ENCODE peak calls at places on chromosomes 16 and 17, in eight cellular contexts. Q is transverse colon, Z is A549, E is HCT116, P is IMR-90, F is endothelial cell of umbilical vein, X is tibial nerve, V is uterus. S is an unnamed sample.

GRCh38 chr16:23905027-23905426 is 69.2 kb downstream of the PRKCB start:
- DNase-seq in Q (peak; percentile 21), Z (peak; percentile 15), E (no peak), P (peak; percentile 70), F (peak; percentile 36), X (no peak), V (peak; percentile 30), S (no peak)

GRCh38 chr16:15770512-15770911 is 86.3 kb downstream of the MYH11 start:
- DNase-seq in Q (no peak), Z (no peak), E (no peak), P (peak; percentile 77), F (peak; percentile 53), X (no peak), V (no peak), S (no peak)

GRCh38 chr17:43211480-43212402 is at the start of gene TMEM106A:
- DNase-seq in Q (peak; percentile 82), Z (peak; percentile 97), E (peak; percentile 43), P (peak; percentile 85), F (peak; percentile 87), X (peak; percentile 51), V (peak; percentile 83), S (no peak)

GRCh38 chr17:59329558-59330313 is 1.7 kb upstream of the YPEL2 start:
- DNase-seq in Q (peak; percentile 66), Z (peak; percentile 83), E (peak; percentile 62), P (peak; percentile 75), F (peak; percentile 96), X (no peak), V (peak; percentile 60), S (no peak)

GRCh38 chr16:3880623-3881498 is at the start of gene CREBBP:
- DNase-seq in Q (peak; percentile 89), Z (peak; percentile 38), E (peak; percentile 63), P (peak; percentile 80), F (peak; percentile 87), X (peak; percentile 82), V (peak; percentile 88), S (no peak)

GRCh38 chr16:31471875-31472558 is at the start of gene TGFB1I1:
- DNase-seq in Q (peak; percentile 68), Z (peak; percentile 56), E (no peak), P (peak; percentile 80), F (peak; percentile 61), X (peak; percentile 44), V (peak; percentile 90), S (no peak)

GRCh38 chr17:13594310-13594709 is 7.4 kb downstream of the HS3ST3A1 start:
- DNase-seq in Q (no peak), Z (no peak), E (no peak), P (no peak), F (no peak), X (no peak), V (no peak), S (no peak)

GRCh38 chr17:81821603-81822311 is 11.3 kb downstream of the MCRIP1 start:
- DNase-seq in Q (peak; percentile 95), Z (peak; percentile 93), E (peak; percentile 40), P (peak; percentile 29), F (peak; percentile 63), X (peak; percentile 37), V (peak; percentile 55), S (no peak)

GRCh38 chr17:73175962-73176565 is 11.3 kb downstream of the SSTR2 start:
- DNase-seq in Q (no peak), Z (no peak), E (no peak), P (no peak), F (no peak), X (no peak), V (no peak), S (no peak)

GRCh38 chr17:36135465-36135864 is 31.8 kb downstream of the CCL4 start:
- DNase-seq in Q (no peak), Z (no peak), E (no peak), P (no peak), F (no peak), X (no peak), V (no peak), S (no peak)

GRCh38 chr17:58666858-58667267 is 25.0 kb downstream of the TEX14 start:
- DNase-seq in Q (peak; percentile 85), Z (peak; percentile 72), E (peak; percentile 81), P (peak; percentile 79), F (peak; percentile 76), X (peak; percentile 41), V (peak; percentile 48), S (no peak)

GRCh38 chr17:34163681-34164080 is 91.4 kb upstream of the CCL2 start:
- DNase-seq in Q (no peak), Z (peak; percentile 23), E (no peak), P (peak; percentile 16), F (no peak), X (no peak), V (no peak), S (peak; percentile 52)

GRCh38 chr16:4767872-4768548 is 1.0 kb upstream of the ZNF500 start:
- DNase-seq in Q (peak; percentile 40), Z (no peak), E (peak; percentile 8), P (peak; percentile 13), F (no peak), X (no peak), V (peak; percentile 39), S (no peak)

GRCh38 chr16:85959686-85960085 is 60.7 kb downstream of the IRF8 start:
- DNase-seq in Q (peak; percentile 74), Z (no peak), E (no peak), P (no peak), F (no peak), X (no peak), V (no peak), S (no peak)

GRCh38 chr16:3007059-3007956 is 5.4 kb upstream of the CLDN9 start:
- DNase-seq in Q (peak; percentile 79), Z (no peak), E (no peak), P (no peak), F (no peak), X (no peak), V (no peak), S (no peak)

GRCh38 chr16:80731915-80732314 is 72.5 kb downstream of the CDYL2 start:
- DNase-seq in Q (no peak), Z (no peak), E (no peak), P (no peak), F (no peak), X (no peak), V (no peak), S (no peak)

GRCh38 chr17:11514981-11515680 is 83.1 kb upstream of the DNAH9 start:
- DNase-seq in Q (no peak), Z (no peak), E (no peak), P (no peak), F (no peak), X (no peak), V (no peak), S (no peak)

GRCh38 chr17:258906-259305 is 77.5 kb upstream of the DOC2B start:
- DNase-seq in Q (no peak), Z (no peak), E (no peak), P (no peak), F (no peak), X (no peak), V (no peak), S (no peak)

GRCh38 chr17:39164675-39165143 is 1.3 kb downstream of the ARL5C start:
- DNase-seq in Q (peak; percentile 88), Z (peak; percentile 99), E (peak; percentile 69), P (peak; percentile 89), F (peak; percentile 86), X (peak; percentile 78), V (peak; percentile 85), S (no peak)

GRCh38 chr17:65514541-65514940 is 46.9 kb downstream of the AXIN2 start:
- DNase-seq in Q (no peak), Z (no peak), E (no peak), P (peak; percentile 14), F (no peak), X (no peak), V (no peak), S (no peak)

GRCh38 chr17:74598346-74599022 is 6.4 kb upstream of the CD300LD start:
- DNase-seq in Q (no peak), Z (no peak), E (no peak), P (no peak), F (no peak), X (no peak), V (no peak), S (no peak)
- TF ChIP-seq POLR2A in Q (no peak), Z (no peak), E (no peak), P (no peak), F (no peak), X (no peak), V (no peak), S (no peak)

GRCh38 chr16:75526032-75526790 is 9.7 kb downstream of the CHST5 start:
- DNase-seq in Q (no peak), Z (no peak), E (no peak), P (no peak), F (no peak), X (no peak), V (no peak), S (no peak)
- H3K4me3 ChIP-seq in Q (no peak overlapping the region), Z (no peak overlapping the region), E (no peak overlapping the region), P (no peak overlapping the region), F (no peak overlapping the region), X (no peak overlapping the region), V (no peak overlapping the region), S (no peak overlapping the region)

GRCh38 chr17:45020354-45021138 is 30.9 kb downstream of the DCAKD start:
- DNase-seq in Q (peak; percentile 34), Z (no peak), E (no peak), P (peak; percentile 22), F (peak; percentile 64), X (peak; percentile 32), V (peak; percentile 30), S (no peak)

GRCh38 chr17:45019177-45019711 is 32.2 kb downstream of the DCAKD start:
- DNase-seq in Q (peak; percentile 51), Z (peak; percentile 71), E (no peak), P (peak; percentile 34), F (peak; percentile 26), X (no peak), V (peak; percentile 60), S (no peak)

GRCh38 chr17:45022288-45022648 is 29.2 kb downstream of the DCAKD start:
- DNase-seq in Q (no peak), Z (no peak), E (no peak), P (no peak), F (no peak), X (no peak), V (no peak), S (no peak)

GRCh38 chr17:45022655-45023339 is 28.6 kb downstream of the DCAKD start:
- DNase-seq in Q (no peak), Z (no peak), E (no peak), P (no peak), F (no peak), X (no peak), V (no peak), S (no peak)

DNA sequence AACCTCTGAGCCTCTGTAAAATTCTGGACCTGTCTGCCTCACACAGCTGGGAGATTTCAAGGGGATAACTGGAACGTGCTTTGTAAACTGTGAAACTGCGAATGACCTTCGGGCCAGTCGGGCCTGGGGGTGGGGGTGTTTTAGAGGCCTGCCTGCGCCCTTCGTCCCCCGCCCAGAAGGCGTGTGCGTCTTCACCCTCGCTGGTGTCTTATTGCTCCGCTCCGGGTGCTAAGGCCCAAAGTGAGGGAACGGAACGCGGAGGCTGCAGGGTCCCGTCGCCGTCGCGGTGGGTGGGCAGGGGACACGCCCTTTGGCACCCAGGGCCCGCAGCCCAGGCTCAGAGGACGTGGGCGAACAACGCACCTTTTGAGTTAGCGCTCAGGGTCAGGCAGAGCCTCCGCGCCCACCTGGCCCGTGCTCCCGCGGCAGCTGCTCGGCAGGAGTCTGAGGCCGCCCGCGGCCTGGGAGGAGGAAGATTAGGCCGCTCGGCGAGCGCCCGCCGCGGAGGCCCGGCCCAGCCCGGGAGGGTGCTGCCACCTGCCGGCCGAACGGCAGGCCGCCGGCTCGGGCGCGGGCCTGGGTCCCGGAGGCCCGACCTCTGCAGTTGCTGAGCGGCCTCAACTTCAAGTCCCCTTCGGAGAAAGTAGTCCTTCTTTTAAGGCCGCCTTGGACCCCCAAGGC is 29.7 kb downstream of the DCAKD start:
- DNase-seq in Q (peak; percentile 72), Z (peak; percentile 93), E (no peak), P (peak; percentile 47), F (peak; percentile 38), X (peak; percentile 37), V (peak; percentile 69), S (no peak)
- TF ChIP-seq POLR2A in Q (peak; percentile 33), Z (no peak), E (no peak), P (no peak), F (no peak), X (no peak), V (peak; percentile 37), S (no peak)

GRCh38 chr16:84548971-84549844 is 44.7 kb upstream of the MEAK7 start:
- DNase-seq in Q (no peak), Z (no peak), E (no peak), P (no peak), F (peak; percentile 62), X (no peak), V (no peak), S (no peak)
- H3K4me3 ChIP-seq in Q (no peak overlapping the region), Z (no peak overlapping the region), E (no peak overlapping the region), P (no peak overlapping the region), F (no peak overlapping the region), X (no peak overlapping the region), V (no peak overlapping the region), S (no peak overlapping the region)